ENCODE peak calls at places on chromosomes 13 and 19, in eight cellular contexts. One of them, this sample, is unnamed.

GRCh38 chr13:37701972-37702371 is 103.4 kb upstream of the POSTN start:
- DNase-seq in fibroblast of lung: peak
- DNase-seq in cerebellar nuclear complex: no peak
- DNase-seq in lung: no peak
- DNase-seq in activated T-cell treated with anti-CD3 and anti-CD28 coated beads, Interleukin-2, amount 50 U/mL, for 4 hours: no peak
- DNase-seq in activated CD4-positive, CD25-positive, alpha-beta regulatory T cell treated with anti-CD3 and anti-CD28 coated beads, Interleukin-2, amount 50 U/mL, for 16 hours: no peak
- DNase-seq in endodermal cell: no peak
- DNase-seq in neuronal stem cell: no peak
- DNase-seq in this sample: peak

GRCh38 chr19:44772969-44773368 is 4.7 kb upstream of the CBLC start:
- DNase-seq in endodermal cell: no peak
- DNase-seq in activated CD4-positive, CD25-positive, alpha-beta regulatory T cell treated with anti-CD3 and anti-CD28 coated beads, Interleukin-2, amount 50 U/mL, for 16 hours: no peak
- DNase-seq in cerebellar nuclear complex: no peak
- DNase-seq in fibroblast of lung: peak
- DNase-seq in lung: no peak
- DNase-seq in neuronal stem cell: no peak
- DNase-seq in activated T-cell treated with anti-CD3 and anti-CD28 coated beads, Interleukin-2, amount 50 U/mL, for 4 hours: no peak
- DNase-seq in this sample: no peak

GRCh38 chr13:100836696-100837095 is 162.1 kb upstream of the TMTC4 start:
- DNase-seq in lung: no peak
- DNase-seq in fibroblast of lung: peak
- DNase-seq in activated CD4-positive, CD25-positive, alpha-beta regulatory T cell treated with anti-CD3 and anti-CD28 coated beads, Interleukin-2, amount 50 U/mL, for 16 hours: no peak
- DNase-seq in endodermal cell: no peak
- DNase-seq in cerebellar nuclear complex: no peak
- DNase-seq in activated T-cell treated with anti-CD3 and anti-CD28 coated beads, Interleukin-2, amount 50 U/mL, for 4 hours: no peak
- DNase-seq in neuronal stem cell: no peak
- DNase-seq in this sample: peak

GRCh38 chr19:41425174-41426115 is 1.7 kb downstream of the B3GNT8 start:
- DNase-seq in neuronal stem cell: no peak
- DNase-seq in fibroblast of lung: no peak
- DNase-seq in endodermal cell: no peak
- DNase-seq in activated T-cell treated with anti-CD3 and anti-CD28 coated beads, Interleukin-2, amount 50 U/mL, for 4 hours: no peak
- DNase-seq in activated CD4-positive, CD25-positive, alpha-beta regulatory T cell treated with anti-CD3 and anti-CD28 coated beads, Interleukin-2, amount 50 U/mL, for 16 hours: no peak
- DNase-seq in lung: no peak
- DNase-seq in cerebellar nuclear complex: no peak
- DNase-seq in this sample: no peak

GRCh38 chr19:38729653-38730469 is 14.4 kb downstream of the CAPN12 start:
- DNase-seq in endodermal cell: peak
- DNase-seq in activated CD4-positive, CD25-positive, alpha-beta regulatory T cell treated with anti-CD3 and anti-CD28 coated beads, Interleukin-2, amount 50 U/mL, for 16 hours: peak
- DNase-seq in lung: peak
- DNase-seq in cerebellar nuclear complex: no peak
- DNase-seq in fibroblast of lung: peak
- DNase-seq in activated T-cell treated with anti-CD3 and anti-CD28 coated beads, Interleukin-2, amount 50 U/mL, for 4 hours: peak
- DNase-seq in neuronal stem cell: peak
- DNase-seq in this sample: peak

GRCh38 chr19:8224394-8225145 is 15.4 kb downstream of the CERS4 start:
- DNase-seq in activated CD4-positive, CD25-positive, alpha-beta regulatory T cell treated with anti-CD3 and anti-CD28 coated beads, Interleukin-2, amount 50 U/mL, for 16 hours: no peak
- DNase-seq in activated T-cell treated with anti-CD3 and anti-CD28 coated beads, Interleukin-2, amount 50 U/mL, for 4 hours: no peak
- DNase-seq in endodermal cell: no peak
- DNase-seq in fibroblast of lung: no peak
- DNase-seq in cerebellar nuclear complex: no peak
- DNase-seq in neuronal stem cell: no peak
- DNase-seq in lung: no peak
- DNase-seq in this sample: no peak

GRCh38 chr13:50033696-50034095 is 18.5 kb downstream of the KCNRG start:
- DNase-seq in endodermal cell: no peak
- DNase-seq in cerebellar nuclear complex: no peak
- DNase-seq in activated T-cell treated with anti-CD3 and anti-CD28 coated beads, Interleukin-2, amount 50 U/mL, for 4 hours: no peak
- DNase-seq in lung: no peak
- DNase-seq in activated CD4-positive, CD25-positive, alpha-beta regulatory T cell treated with anti-CD3 and anti-CD28 coated beads, Interleukin-2, amount 50 U/mL, for 16 hours: no peak
- DNase-seq in fibroblast of lung: peak
- DNase-seq in neuronal stem cell: no peak
- DNase-seq in this sample: no peak

GRCh38 chr19:31666126-31666525 is 316.9 kb upstream of the TSHZ3 start:
- DNase-seq in endodermal cell: no peak
- DNase-seq in activated T-cell treated with anti-CD3 and anti-CD28 coated beads, Interleukin-2, amount 50 U/mL, for 4 hours: no peak
- DNase-seq in activated CD4-positive, CD25-positive, alpha-beta regulatory T cell treated with anti-CD3 and anti-CD28 coated beads, Interleukin-2, amount 50 U/mL, for 16 hours: no peak
- DNase-seq in lung: no peak
- DNase-seq in cerebellar nuclear complex: no peak
- DNase-seq in fibroblast of lung: peak
- DNase-seq in neuronal stem cell: no peak
- DNase-seq in this sample: no peak

GRCh38 chr13:51998723-51999471 is 12.4 kb downstream of the ATP7B start:
- DNase-seq in activated T-cell treated with anti-CD3 and anti-CD28 coated beads, Interleukin-2, amount 50 U/mL, for 4 hours: no peak
- DNase-seq in endodermal cell: peak
- DNase-seq in neuronal stem cell: no peak
- DNase-seq in cerebellar nuclear complex: no peak
- DNase-seq in lung: no peak
- DNase-seq in fibroblast of lung: no peak
- DNase-seq in activated CD4-positive, CD25-positive, alpha-beta regulatory T cell treated with anti-CD3 and anti-CD28 coated beads, Interleukin-2, amount 50 U/mL, for 16 hours: no peak
- DNase-seq in this sample: no peak

GRCh38 chr19:43310221-43310620 is 40.9 kb upstream of the PSG9 start:
- DNase-seq in neuronal stem cell: no peak
- DNase-seq in activated T-cell treated with anti-CD3 and anti-CD28 coated beads, Interleukin-2, amount 50 U/mL, for 4 hours: no peak
- DNase-seq in endodermal cell: no peak
- DNase-seq in activated CD4-positive, CD25-positive, alpha-beta regulatory T cell treated with anti-CD3 and anti-CD28 coated beads, Interleukin-2, amount 50 U/mL, for 16 hours: no peak
- DNase-seq in cerebellar nuclear complex: no peak
- DNase-seq in lung: no peak
- DNase-seq in fibroblast of lung: no peak
- DNase-seq in this sample: no peak

GRCh38 chr19:55000761-55001160 is 34.6 kb downstream of the NLRP2 start:
- DNase-seq in endodermal cell: no peak
- DNase-seq in activated T-cell treated with anti-CD3 and anti-CD28 coated beads, Interleukin-2, amount 50 U/mL, for 4 hours: no peak
- DNase-seq in fibroblast of lung: no peak
- DNase-seq in cerebellar nuclear complex: no peak
- DNase-seq in neuronal stem cell: no peak
- DNase-seq in activated CD4-positive, CD25-positive, alpha-beta regulatory T cell treated with anti-CD3 and anti-CD28 coated beads, Interleukin-2, amount 50 U/mL, for 16 hours: no peak
- DNase-seq in lung: no peak
- DNase-seq in this sample: no peak

GRCh38 chr19:4455742-4456565 is 1.6 kb downstream of the UBXN6 start:
- DNase-seq in activated CD4-positive, CD25-positive, alpha-beta regulatory T cell treated with anti-CD3 and anti-CD28 coated beads, Interleukin-2, amount 50 U/mL, for 16 hours: no peak
- DNase-seq in neuronal stem cell: no peak
- DNase-seq in cerebellar nuclear complex: peak
- DNase-seq in endodermal cell: peak
- DNase-seq in activated T-cell treated with anti-CD3 and anti-CD28 coated beads, Interleukin-2, amount 50 U/mL, for 4 hours: no peak
- DNase-seq in fibroblast of lung: peak
- DNase-seq in lung: no peak
- DNase-seq in this sample: peak

GRCh38 chr13:46278474-46278873 is 66.7 kb downstream of the LRRC63 start:
- DNase-seq in endodermal cell: peak
- DNase-seq in fibroblast of lung: no peak
- DNase-seq in activated T-cell treated with anti-CD3 and anti-CD28 coated beads, Interleukin-2, amount 50 U/mL, for 4 hours: no peak
- DNase-seq in activated CD4-positive, CD25-positive, alpha-beta regulatory T cell treated with anti-CD3 and anti-CD28 coated beads, Interleukin-2, amount 50 U/mL, for 16 hours: no peak
- DNase-seq in cerebellar nuclear complex: no peak
- DNase-seq in neuronal stem cell: no peak
- DNase-seq in lung: no peak
- DNase-seq in this sample: no peak

GRCh38 chr19:2491130-2491801 is 15.3 kb downstream of the GADD45B start:
- DNase-seq in endodermal cell: no peak
- DNase-seq in cerebellar nuclear complex: no peak
- DNase-seq in fibroblast of lung: peak
- DNase-seq in lung: peak
- DNase-seq in activated CD4-positive, CD25-positive, alpha-beta regulatory T cell treated with anti-CD3 and anti-CD28 coated beads, Interleukin-2, amount 50 U/mL, for 16 hours: no peak
- DNase-seq in neuronal stem cell: no peak
- DNase-seq in activated T-cell treated with anti-CD3 and anti-CD28 coated beads, Interleukin-2, amount 50 U/mL, for 4 hours: no peak
- DNase-seq in this sample: peak

GRCh38 chr13:19157461-19157860 is 24.2 kb downstream of the TUBA3C start:
- DNase-seq in activated CD4-positive, CD25-positive, alpha-beta regulatory T cell treated with anti-CD3 and anti-CD28 coated beads, Interleukin-2, amount 50 U/mL, for 16 hours: no peak
- DNase-seq in fibroblast of lung: no peak
- DNase-seq in lung: no peak
- DNase-seq in neuronal stem cell: no peak
- DNase-seq in cerebellar nuclear complex: no peak
- DNase-seq in endodermal cell: no peak
- DNase-seq in activated T-cell treated with anti-CD3 and anti-CD28 coated beads, Interleukin-2, amount 50 U/mL, for 4 hours: no peak
- DNase-seq in this sample: no peak